ENCODE peak calls at places on chromosomes 11 and 22, in five cellular contexts. L is A549, X is HepG2, W is upper lobe of left lung, V is K562. K is an unnamed sample.

GRCh38 chr11:1839924-1840779 is 1.4 kb downstream of the TNNI2 start:
- ATAC-seq in V (no peak), X (no peak), W (peak), L (no peak), K (peak)

GRCh38 chr11:2913776-2914474 is 15.3 kb downstream of the PHLDA2 start:
- ATAC-seq in W (no peak), L (no peak), V (no peak), X (no peak), K (no peak)

GRCh38 chr22:43879901-43880742 is 11.7 kb downstream of the PNPLA5 start:
- ATAC-seq in W (no peak), L (no peak), V (no peak), X (no peak), K (no peak)

GRCh38 chr11:9687736-9688494 is 24.0 kb downstream of the SWAP70 start:
- ATAC-seq in L (no peak), W (no peak), X (no peak), V (no peak), K (no peak)

GRCh38 chr11:96051820-96052219 is 127.9 kb upstream of the MTMR2 start:
- ATAC-seq in X (no peak), L (no peak), V (no peak), W (no peak), K (no peak)

GRCh38 chr22:22037740-22038139 is 55.2 kb upstream of the TOP3B start:
- ATAC-seq in L (no peak), W (no peak), V (peak), X (no peak), K (no peak)

GRCh38 chr11:70524096-70524922 is 126.0 kb downstream of the CTTN start:
- ATAC-seq in X (no peak), L (no peak), W (no peak), V (no peak), K (no peak)

GRCh38 chr11:67056640-67057409 is at the start of gene RHOD:
- ATAC-seq in X (peak), V (no peak), L (peak), W (peak), K (peak)

GRCh38 chr11:78801161-78801884 is 226.7 kb upstream of the NARS2 start:
- ATAC-seq in V (no peak), X (no peak), L (peak), W (peak), K (peak)

GRCh38 chr11:46600162-46600561 is 6.3 kb upstream of the AMBRA1 start:
- ATAC-seq in W (no peak), V (no peak), X (no peak), L (no peak), K (no peak)

GRCh38 chr11:2944530-2944929 is 15.3 kb upstream of the PHLDA2 start:
- ATAC-seq in W (no peak), V (no peak), L (no peak), X (no peak), K (no peak)

GRCh38 chr11:73139476-73140198 is 2.5 kb downstream of the FCHSD2 start:
- ATAC-seq in V (no peak), W (no peak), X (no peak), L (no peak), K (no peak)

GRCh38 chr11:96314326-96315050 is 28.5 kb downstream of the MAML2 start:
- ATAC-seq in W (peak), L (peak), V (no peak), X (no peak), K (peak)

GRCh38 chr11:62546937-62547625 is 475 bp upstream of the AHNAK start:
- ATAC-seq in X (peak), L (peak), W (no peak), V (peak), K (no peak)

GRCh38 chr11:34339149-34340064 is 18.4 kb downstream of the ABTB2 start:
- ATAC-seq in V (no peak), W (no peak), X (peak), L (peak), K (no peak)

GRCh38 chr11:73729594-73730206 is 31.2 kb downstream of the RAB6A start:
- ATAC-seq in X (peak), W (no peak), L (peak), V (peak), K (no peak)

GRCh38 chr11:77752518-77752917 is 68.0 kb downstream of the RSF1 start:
- ATAC-seq in W (no peak), X (no peak), V (no peak), L (no peak), K (no peak)

GRCh38 chr11:10488121-10488580 is 33.1 kb downstream of the AMPD3 start:
- ATAC-seq in L (no peak), W (peak), V (no peak), X (peak), K (no peak)

GRCh38 chr22:47294222-47294532 is 531.7 kb downstream of the TBC1D22A start:
- ATAC-seq in V (no peak), W (no peak), X (no peak), L (peak), K (no peak)

GRCh38 chr11:62593434-62594044 is 2.2 kb upstream of the TUT1 start:
- ATAC-seq in X (peak), V (peak), W (peak), L (peak), K (no peak)

GRCh38 chr11:65562020-65562419 is 3.9 kb upstream of the LTBP3 start:
- ATAC-seq in X (no peak), W (no peak), L (no peak), V (no peak), K (no peak)

GRCh38 chr11:10777806-10778205 is 26.8 kb downstream of the CTR9 start:
- ATAC-seq in W (no peak), V (no peak), X (no peak), L (no peak), K (no peak)

GRCh38 chr22:38129021-38129420 is 18.5 kb upstream of the BAIAP2L2 start:
- ATAC-seq in X (no peak), V (no peak), L (no peak), W (no peak), K (no peak)

GRCh38 chr11:13663631-13664071 is 4.8 kb upstream of the FAR1 start:
- ATAC-seq in X (no peak), L (no peak), W (no peak), V (no peak), K (no peak)

GRCh38 chr22:29302681-29303465 is 3.6 kb upstream of the GAS2L1 start:
- ATAC-seq in W (peak), X (peak), V (no peak), L (peak), K (no peak)

GRCh38 chr11:68146704-68147474 is 25.7 kb upstream of the CHKA start:
- ATAC-seq in X (peak), L (peak), W (peak), V (peak), K (no peak)

GRCh38 chr11:77879218-77879617 is 58.3 kb downstream of the AAMDC start:
- ATAC-seq in X (peak), V (peak), W (no peak), L (peak), K (peak)

GRCh38 chr11:64590763-64591221 is at the start of gene SLC22A12:
- ATAC-seq in V (no peak), L (peak), W (peak), X (peak), K (no peak)

DNA sequence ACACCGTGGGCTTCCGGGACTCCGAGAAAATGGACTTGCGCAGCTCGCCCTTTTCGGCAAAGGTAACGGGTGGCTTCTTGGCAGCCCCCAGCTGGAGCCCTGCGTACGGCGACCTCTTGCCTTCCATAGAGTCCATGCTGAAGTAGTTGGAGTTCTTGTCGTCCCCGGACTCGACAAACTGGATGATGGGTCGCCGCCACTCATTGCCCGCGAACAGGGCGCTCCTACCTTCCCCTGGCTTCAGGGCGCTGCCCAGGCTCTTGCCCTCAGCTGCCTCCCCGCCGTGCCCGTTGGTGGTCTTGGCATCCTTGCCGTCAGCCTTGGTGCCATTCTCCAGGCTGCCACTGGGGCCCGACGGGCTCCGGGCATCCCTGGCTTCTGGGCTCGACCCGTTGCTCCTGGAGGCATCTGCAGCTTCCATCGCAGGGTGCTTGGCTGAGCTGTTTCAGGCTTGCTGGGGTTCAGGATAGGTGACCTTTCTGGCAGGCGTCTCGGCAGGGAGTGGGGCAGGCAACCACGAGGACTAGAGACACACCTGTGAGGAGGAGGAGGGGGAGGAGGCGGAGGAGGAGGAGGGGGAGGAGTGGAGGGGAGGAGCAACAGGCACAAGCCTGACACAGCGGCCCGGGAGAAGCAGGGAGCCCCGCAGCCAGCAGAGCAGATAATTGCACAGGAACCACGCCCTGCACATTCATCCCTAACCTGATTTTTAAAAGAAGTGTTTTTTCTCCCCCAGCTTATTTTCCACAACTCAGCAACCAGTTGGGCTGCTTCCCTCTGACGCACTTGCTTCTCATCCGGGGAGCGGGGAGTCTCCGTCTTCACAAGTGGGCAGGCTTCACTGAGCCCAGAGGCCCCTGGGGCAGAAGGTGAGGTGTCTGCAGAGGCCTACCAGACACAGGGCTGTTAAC is at the start of gene TRIM29:
- ATAC-seq in X (no peak), V (peak), L (peak), W (no peak), K (no peak)
- TF ChIP-seq EP300 in X (no peak), V (no peak), L (no peak), W (no peak), K (no peak)

GRCh38 chr22:40177738-40178416 is at the start of gene TNRC6B:
- ATAC-seq in L (peak), X (peak), V (peak), W (peak), K (peak)
- TF ChIP-seq EP300 in L (no peak), X (peak), V (peak), W (no peak), K (no peak)

GRCh38 chr22:50244420-50245213 is at the start of gene TUBGCP6:
- ATAC-seq in L (peak), V (peak), X (peak), W (peak), K (peak)
- TF ChIP-seq EP300 in L (no peak), V (no peak), X (peak), W (no peak), K (no peak)

GRCh38 chr11:45089251-45089650 is 57.2 kb upstream of the PRDM11 start:
- ATAC-seq in W (peak), L (peak), X (no peak), V (no peak), K (peak)
- TF ChIP-seq EP300 in W (no peak), L (no peak), X (no peak), V (no peak), K (no peak)

GRCh38 chr22:24400726-24401596 is 26.4 kb upstream of the ADORA2A start:
- ATAC-seq in X (no peak), W (no peak), L (no peak), V (no peak), K (no peak)

GRCh38 chr22:24400037-24400725 is 27.2 kb upstream of the ADORA2A start:
- ATAC-seq in L (no peak), V (no peak), X (no peak), W (no peak), K (no peak)

GRCh38 chr22:24404561-24405275 is 22.7 kb upstream of the ADORA2A start:
- ATAC-seq in V (no peak), X (no peak), L (no peak), W (no peak), K (no peak)

GRCh38 chr22:24401824-24402434 is 25.5 kb upstream of the ADORA2A start:
- ATAC-seq in L (peak), W (no peak), X (no peak), V (no peak), K (peak)

DNA sequence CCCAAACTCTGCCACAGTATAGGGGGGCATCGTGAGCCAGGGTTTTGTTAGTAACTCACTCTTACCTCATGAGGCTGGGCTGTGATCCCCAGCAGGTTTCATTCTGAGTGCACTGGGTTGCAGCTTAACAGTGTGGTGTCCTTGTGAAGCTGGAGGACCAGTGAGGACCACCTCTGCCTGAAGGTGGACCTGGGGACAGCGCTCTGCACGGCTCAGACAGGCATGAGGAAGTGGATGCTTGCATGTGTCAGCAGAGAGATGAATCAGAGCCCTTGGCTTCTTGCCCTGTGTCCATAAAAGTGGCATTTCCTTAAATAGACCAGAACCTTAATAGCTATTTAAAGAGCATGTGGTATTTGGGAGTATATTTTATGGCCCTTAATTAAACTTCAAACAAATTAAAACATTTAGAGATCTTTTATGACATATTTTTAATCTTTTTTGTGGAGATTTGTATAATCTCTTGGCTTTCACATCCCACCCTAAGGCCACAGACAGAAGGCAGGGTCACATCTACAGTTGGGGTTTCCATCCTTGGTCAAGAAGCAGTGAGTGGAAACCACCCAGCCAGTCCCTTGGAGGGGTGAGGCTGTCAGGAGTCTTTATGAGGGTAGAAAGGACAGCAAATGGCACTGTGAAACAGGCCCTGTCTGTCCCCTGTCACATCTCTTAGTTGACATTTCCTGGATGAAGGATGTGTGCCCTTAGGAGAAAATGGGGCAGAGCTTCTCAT is 24.8 kb upstream of the ADORA2A start:
- ATAC-seq in W (peak), L (peak), X (peak), V (no peak), K (peak)
- TF ChIP-seq EP300 in W (no peak), L (no peak), X (no peak), V (no peak), K (no peak)

DNA sequence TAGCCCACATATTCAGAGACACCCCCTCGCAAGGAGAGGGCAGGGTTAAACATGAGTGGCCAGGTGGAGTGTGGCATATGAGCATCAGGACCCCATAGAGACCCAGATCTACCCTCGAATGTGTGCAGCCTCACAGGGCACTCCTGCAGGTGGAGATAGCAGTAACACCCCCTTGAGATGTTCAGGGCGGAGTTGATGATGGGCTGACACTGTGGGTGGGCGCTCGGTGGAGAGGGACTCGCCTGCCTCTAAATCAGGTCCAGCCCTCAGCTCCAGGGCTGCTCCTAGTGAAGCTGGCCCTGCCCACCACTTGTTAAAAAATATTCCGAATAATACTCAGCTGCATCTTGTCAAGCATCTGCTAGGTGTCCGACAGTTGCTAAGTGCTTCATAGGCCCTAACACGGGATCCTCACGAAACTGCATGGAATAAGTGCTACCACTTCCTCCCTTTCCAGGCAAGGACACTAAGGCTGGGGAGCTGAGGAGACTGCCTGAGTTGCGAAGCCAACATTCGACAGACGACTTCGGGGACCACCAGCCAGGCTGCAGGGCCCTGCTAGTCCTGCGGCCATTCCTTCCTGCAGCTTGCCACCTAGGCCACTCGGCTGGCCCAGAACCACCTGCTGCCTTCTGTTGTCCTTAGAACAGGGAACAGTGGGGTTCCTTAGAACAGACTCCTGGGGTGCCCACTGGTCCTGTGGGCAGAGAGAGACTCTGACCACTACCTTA is 74.0 kb upstream of the WNT11 start:
- ATAC-seq in L (no peak), V (no peak), X (no peak), W (no peak), K (no peak)
- TF ChIP-seq EP300 in L (no peak), V (no peak), X (no peak), W (no peak), K (no peak)

GRCh38 chr11:36354221-36355003 is 58.3 kb downstream of the PRR5L start:
- ATAC-seq in W (no peak), X (no peak), V (no peak), L (peak), K (no peak)
- TF ChIP-seq EP300 in W (no peak), X (no peak), V (no peak), L (no peak), K (no peak)

DNA sequence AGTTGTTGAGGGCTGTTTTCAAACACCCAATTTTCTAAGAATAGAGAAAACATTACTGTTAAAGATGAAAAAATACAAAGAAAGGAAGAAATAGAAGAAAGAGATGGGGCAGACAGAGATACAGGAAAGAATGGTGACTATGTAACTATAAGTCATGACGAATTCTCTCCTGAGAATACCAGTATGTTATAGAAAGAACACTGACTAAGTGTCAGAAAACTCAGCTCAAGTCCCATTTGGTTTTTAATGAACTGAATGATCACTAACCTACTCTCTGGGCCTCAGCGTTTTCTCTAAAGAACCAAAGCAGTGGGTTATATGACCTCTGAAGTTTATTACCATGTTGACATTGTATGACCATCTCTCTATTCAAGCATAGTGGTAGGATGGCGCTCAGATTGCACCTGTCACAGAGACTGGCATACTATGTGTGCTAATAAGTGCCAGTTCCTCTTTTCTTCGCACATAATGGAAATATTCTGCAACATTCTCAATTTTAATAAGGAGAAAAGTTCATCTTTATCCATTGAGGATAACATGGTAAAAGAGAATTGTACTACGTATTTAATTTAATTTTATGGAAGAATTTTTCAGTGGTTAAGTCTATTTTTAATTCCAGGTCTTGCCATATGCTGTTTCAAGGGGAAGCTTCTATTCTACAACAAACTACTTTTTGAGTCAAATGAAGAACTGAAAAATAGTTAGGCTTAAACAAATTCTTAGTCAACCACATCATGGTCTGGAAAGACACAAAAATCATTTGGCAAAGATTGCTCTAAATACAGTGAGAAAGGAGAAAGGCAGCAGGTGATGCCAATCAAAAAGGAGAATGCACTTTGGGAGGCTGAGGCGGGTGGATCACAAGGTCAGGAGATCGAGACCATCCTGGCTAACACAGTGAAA is 25.0 kb upstream of the EED start:
- ATAC-seq in V (no peak), W (no peak), L (no peak), X (no peak), K (no peak)
- TF ChIP-seq EP300 in V (no peak), W (no peak), L (no peak), X (no peak), K (no peak)

DNA sequence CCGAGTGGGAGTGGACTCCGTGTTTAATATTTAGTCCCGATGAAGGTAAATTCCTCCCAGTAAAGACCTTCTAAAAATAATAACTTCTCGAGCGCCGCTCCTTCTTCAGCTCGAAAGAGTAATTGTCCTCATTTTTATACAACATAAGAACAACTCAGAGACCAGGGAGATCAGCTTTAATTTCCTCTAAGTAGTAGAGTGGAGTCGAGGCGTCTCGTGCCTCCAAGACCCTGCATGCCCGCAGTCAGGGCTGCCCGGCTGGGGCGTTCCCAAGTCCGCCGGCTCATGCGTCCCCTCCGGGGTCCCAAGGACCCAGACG is 7.8 kb downstream of the WT1 start:
- ATAC-seq in W (no peak), V (no peak), L (no peak), X (no peak), K (no peak)
- TF ChIP-seq EP300 in W (no peak), V (no peak), L (no peak), X (no peak), K (no peak)

K was measured in gastroesophageal sphincter.